ENCODE peak calls at places on chromosomes 16 and 17, in four cellular contexts. W, X, Z and T are unnamed samples.

GRCh38 chr16:20868890-20869289 is 31.3 kb downstream of the DCUN1D3 start:
- DNase-seq in W (no peak), X (peak; percentile 74), Z (peak; percentile 84), T (peak; percentile 46)

GRCh38 chr16:1740781-1741490 is 30.4 kb downstream of the NME3 start:
- DNase-seq in W (no peak), X (no peak), Z (no peak), T (no peak)

GRCh38 chr17:4420692-4421131 is 13.0 kb upstream of the SPNS3 start:
- DNase-seq in W (peak; percentile 61), X (peak; percentile 70), Z (peak; percentile 46), T (no peak)

GRCh38 chr17:40363480-40363838 is 1.1 kb downstream of the GJD3 start:
- DNase-seq in W (no peak), X (peak; percentile 31), Z (no peak), T (no peak)

GRCh38 chr16:14289692-14290340 is 218.7 kb downstream of the MRTFB start:
- DNase-seq in W (no peak), X (no peak), Z (no peak), T (no peak)

GRCh38 chr17:63699638-63700527 is at the start of gene LIMD2:
- DNase-seq in W (peak; percentile 83), X (peak; percentile 54), Z (no peak), T (peak; percentile 48)

GRCh38 chr17:55089955-55090573 is 121.5 kb downstream of the STXBP4 start:
- DNase-seq in W (peak; percentile 15), X (no peak), Z (no peak), T (no peak)

GRCh38 chr16:3149630-3150345 is 15.0 kb downstream of the ZNF213 start:
- DNase-seq in W (no peak), X (peak; percentile 64), Z (peak; percentile 66), T (peak; percentile 45)

GRCh38 chr16:70685061-70685937 is 554 bp downstream of the MTSS2 start:
- DNase-seq in W (no peak), X (no peak), Z (no peak), T (no peak)

GRCh38 chr16:22006636-22007035 is 1.3 kb upstream of the MOSMO start:
- DNase-seq in W (no peak), X (no peak), Z (no peak), T (no peak)

GRCh38 chr17:50264263-50265113 is 9.8 kb upstream of the TMEM92 start:
- DNase-seq in W (no peak), X (no peak), Z (peak; percentile 26), T (no peak)

GRCh38 chr17:42309142-42309541 is 20.8 kb downstream of the STAT5A start:
- DNase-seq in W (no peak), X (no peak), Z (no peak), T (no peak)
- H3K27ac ChIP-seq in W (no peak overlapping the region), X (no peak overlapping the region), Z (peak overlapping the region; percentile 83), T (no peak overlapping the region)

DNA sequence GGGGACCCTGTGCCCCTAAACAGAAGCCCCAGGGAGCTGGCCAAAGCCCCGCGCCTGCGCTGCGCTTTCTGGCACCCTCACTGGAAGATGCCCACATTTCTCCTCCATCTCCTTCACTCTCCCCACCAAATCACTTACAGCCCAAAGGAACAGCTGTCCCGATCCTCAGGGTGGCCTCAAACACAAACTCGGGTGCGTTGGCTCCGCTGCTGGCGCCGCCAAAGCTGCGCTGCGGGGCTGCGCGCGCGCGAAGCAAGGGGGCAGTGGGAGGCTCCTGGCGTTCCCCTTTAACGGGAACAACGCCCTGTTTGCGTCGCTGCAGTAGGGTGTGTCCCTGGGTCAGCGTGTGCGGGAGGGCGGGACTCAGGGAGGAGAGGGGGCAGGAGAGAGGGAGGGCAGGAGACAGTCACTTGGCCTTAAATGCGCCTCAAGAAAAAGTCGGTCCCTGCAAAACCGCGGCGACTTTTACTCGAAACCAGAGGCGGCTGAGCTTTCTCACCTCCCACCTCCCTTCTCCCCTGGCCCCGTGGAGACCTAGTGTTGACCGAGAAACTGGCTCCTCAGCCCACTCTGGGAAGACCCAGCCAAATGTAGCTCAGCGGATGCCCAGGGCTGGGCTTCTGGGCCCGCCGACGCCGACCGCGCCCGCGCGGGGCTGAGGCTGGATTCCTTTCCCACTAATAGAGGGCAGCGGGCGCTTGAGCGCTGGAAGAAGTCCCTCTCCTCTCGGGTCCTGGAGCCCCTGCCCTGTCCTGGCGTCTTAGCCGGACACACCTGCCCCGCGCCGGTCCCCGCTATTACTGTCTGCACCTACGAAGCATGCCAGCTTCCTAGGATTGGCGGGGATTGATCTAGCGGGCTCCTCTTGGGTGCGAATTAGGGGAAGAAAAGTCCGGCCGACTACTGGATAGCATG is 2.6 kb downstream of the PMP22 start:
- DNase-seq in W (no peak), X (peak; percentile 63), Z (peak; percentile 93), T (peak; percentile 74)
- H3K27ac ChIP-seq in W (no peak overlapping the region), X (peak overlapping the region; percentile 50), Z (peak overlapping the region; percentile 99), T (peak overlapping the region; percentile 98)

GRCh38 chr16:17362946-17363345 is 107.8 kb downstream of the XYLT1 start:
- DNase-seq in W (no peak), X (no peak), Z (no peak), T (no peak)
- H3K27ac ChIP-seq in W (no peak overlapping the region), X (no peak overlapping the region), Z (no peak overlapping the region), T (no peak overlapping the region)

DNA sequence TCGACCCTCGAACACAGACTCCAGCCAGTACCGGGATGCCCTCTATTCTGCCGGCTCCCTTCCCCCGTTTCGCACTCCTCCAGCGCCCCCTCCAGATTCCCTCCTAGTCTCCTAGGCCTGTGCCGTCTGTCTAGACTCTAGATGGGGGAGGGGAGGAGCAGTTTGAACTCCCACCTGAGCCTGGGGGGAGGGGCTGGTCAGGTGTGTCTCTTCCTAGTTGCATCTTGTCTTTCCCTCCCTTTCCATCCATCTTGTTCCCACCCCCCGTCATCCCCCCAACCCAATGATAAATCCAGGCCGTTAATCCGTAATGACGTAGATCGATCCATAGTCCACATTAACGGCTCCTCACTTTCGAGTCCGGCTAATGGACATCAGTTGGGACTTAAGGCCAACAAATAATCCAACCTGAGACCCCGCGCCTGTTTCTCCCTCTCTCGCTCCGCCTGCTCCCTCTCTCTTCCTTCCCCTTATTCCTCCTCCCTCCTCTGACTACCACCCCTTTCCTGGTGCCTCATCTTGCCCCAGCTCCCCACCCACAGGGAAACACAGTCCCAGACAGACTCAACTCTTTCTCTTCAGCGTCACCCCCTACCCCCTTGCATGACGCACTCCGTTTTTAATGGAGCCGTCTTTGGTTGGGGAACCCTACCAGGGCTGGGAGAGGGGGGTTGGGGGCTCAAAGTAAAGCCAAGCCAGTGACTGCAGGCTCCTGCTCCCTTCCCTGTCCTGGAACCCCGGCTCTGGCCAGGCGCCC is 3.3 kb upstream of the HOXB5 start:
- DNase-seq in W (no peak), X (no peak), Z (no peak), T (no peak)
- H3K27ac ChIP-seq in W (no peak overlapping the region), X (peak overlapping the region; percentile 36), Z (no peak overlapping the region), T (no peak overlapping the region)

DNA sequence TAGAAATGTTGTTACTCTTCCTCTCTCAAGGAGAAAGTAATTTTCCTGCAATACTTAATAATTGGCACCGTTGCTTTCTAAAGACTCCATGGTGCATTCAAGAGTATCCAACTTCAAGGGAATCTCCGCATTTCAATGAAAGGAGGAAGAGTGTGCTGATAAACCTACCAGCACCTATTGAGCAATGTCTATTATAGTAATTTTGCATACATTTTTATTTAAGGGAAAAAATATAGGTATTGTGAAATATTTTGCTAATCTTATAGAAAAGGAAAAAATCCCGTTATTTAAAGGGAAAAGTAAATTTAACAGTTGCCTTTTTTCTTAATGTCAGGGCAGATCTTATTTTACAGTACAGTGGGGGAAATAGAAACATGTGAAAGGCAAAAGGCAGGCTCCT is 1.1 kb upstream of the TMEM106A start:
- DNase-seq in W (no peak), X (no peak), Z (no peak), T (no peak)
- H3K27ac ChIP-seq in W (no peak overlapping the region), X (no peak overlapping the region), Z (peak overlapping the region; percentile 75), T (no peak overlapping the region)